ENCODE peak calls at places on chromosomes 4 and X, in four cellular contexts. S is H9, H is mesenchymal stem cell, J is H1. T is an unnamed sample.

GRCh38 chr4:92599044-92599443 is 295.3 kb downstream of the GRID2 start:
- DNase-seq in H (peak; percentile 6), J (no peak), S (no peak), T (no peak)

GRCh38 chr4:83019794-83020497 is 9.3 kb upstream of the LIN54 start:
- DNase-seq in H (no peak), J (no peak), S (no peak), T (no peak)

GRCh38 chrX:14922437-14922836 is 49.2 kb downstream of the MOSPD2 start:
- DNase-seq in J (no peak), S (no peak), H (peak; percentile 86), T (no peak)

GRCh38 chr4:6235901-6236625 is 33.6 kb upstream of the WFS1 start:
- DNase-seq in S (peak; percentile 15), J (no peak), H (no peak), T (no peak)

GRCh38 chr4:11628093-11628725 is 199.5 kb upstream of the HS3ST1 start:
- DNase-seq in J (no peak), H (peak; percentile 56), S (no peak), T (no peak)

GRCh38 chr4:56804551-56804950 is 16.9 kb downstream of the SPINK2 start:
- DNase-seq in H (peak; percentile 49), J (no peak), S (no peak), T (no peak)

GRCh38 chr4:173415092-173415491 is 16.2 kb upstream of the SCRG1 start:
- DNase-seq in S (no peak), J (no peak), H (no peak), T (no peak)

GRCh38 chrX:71653344-71653743 is 14.0 kb upstream of the LOC101059915 start:
- DNase-seq in S (no peak), J (no peak), H (no peak), T (no peak)

GRCh38 chrX:101208152-101208905 is 11.3 kb upstream of the DRP2 start:
- DNase-seq in H (no peak), J (no peak), S (no peak), T (no peak)

GRCh38 chr4:40656221-40656863 is 26.7 kb upstream of the RBM47 start:
- DNase-seq in S (no peak), H (no peak), J (no peak), T (no peak)

GRCh38 chrX:83508006-83508405 is at the start of gene POU3F4:
- DNase-seq in H (no peak), S (peak; percentile 86), J (peak; percentile 68), T (no peak)

GRCh38 chr4:109559983-109560686 is at the start of gene MCUB:
- DNase-seq in H (peak; percentile 90), S (peak; percentile 87), J (peak; percentile 84), T (peak; percentile 83)

GRCh38 chrX:47941423-47941822 is 62.4 kb downstream of the ZNF182 start:
- DNase-seq in J (no peak), H (no peak), S (no peak), T (no peak)

GRCh38 chrX:108439434-108439883 is at the start of gene COL4A5:
- DNase-seq in H (peak; percentile 91), S (peak; percentile 79), J (peak; percentile 50), T (peak; percentile 72)

GRCh38 chr4:184664445-184665210 is 15.1 kb downstream of the PRIMPOL start:
- DNase-seq in J (no peak), S (peak; percentile 55), H (no peak), T (no peak)

GRCh38 chr4:10098770-10099139 is 17.8 kb downstream of the WDR1 start:
- DNase-seq in S (no peak), J (no peak), H (peak; percentile 74), T (no peak)

GRCh38 chr4:185101354-185101890 is 41.6 kb upstream of the SLC25A4 start:
- DNase-seq in H (no peak), S (no peak), J (no peak), T (no peak)

GRCh38 chr4:29277381-29277780 is 1442.8 kb upstream of the PCDH7 start:
- DNase-seq in J (no peak), H (peak; percentile 17), S (no peak), T (no peak)

GRCh38 chr4:25913056-25913850 is 767 bp upstream of the SMIM20 start:
- DNase-seq in H (no peak), S (no peak), J (no peak), T (no peak)

GRCh38 chrX:119482497-119483480 is 14.5 kb downstream of the SLC25A5 start:
- DNase-seq in S (peak; percentile 76), J (peak; percentile 78), H (peak; percentile 81), T (no peak)

GRCh38 chr4:7660640-7661039 is 225.9 kb upstream of the PSAPL1 start:
- DNase-seq in S (no peak), J (no peak), H (no peak), T (no peak)

GRCh38 chr4:153466637-153467153 is 535 bp downstream of the TMEM131L start:
- DNase-seq in H (no peak), S (no peak), J (no peak), T (no peak)

GRCh38 chr4:74754218-74754617 is 40.1 kb downstream of the BTC start:
- DNase-seq in H (no peak), J (no peak), S (no peak), T (no peak)

GRCh38 chr4:121455285-121455684 is 74.5 kb upstream of the QRFPR start:
- DNase-seq in S (no peak), H (no peak), J (no peak), T (no peak)

GRCh38 chr4:169239236-169239905 is 31.4 kb downstream of the SH3RF1 start:
- DNase-seq in J (no peak), H (no peak), S (no peak), T (no peak)

GRCh38 chr4:84568496-84568895 is 14.4 kb upstream of the CDS1 start:
- DNase-seq in H (no peak), J (no peak), S (no peak), T (no peak)

GRCh38 chr4:185589067-185589844 is 53.9 kb upstream of the PDLIM3 start:
- DNase-seq in J (no peak), S (no peak), H (peak; percentile 83), T (no peak)

GRCh38 chr4:76028242-76028859 is 5.1 kb upstream of the CXCL10 start:
- DNase-seq in S (no peak), J (no peak), H (no peak), T (no peak)

GRCh38 chr4:63492515-63492914 is 916.7 kb downstream of the TECRL start:
- DNase-seq in S (no peak), J (no peak), H (no peak), T (no peak)

GRCh38 chrX:43505759-43506158 is 150.3 kb upstream of the MAOA start:
- DNase-seq in S (no peak), J (no peak), H (no peak), T (no peak)

GRCh38 chr4:76090241-76090691 is 15.8 kb downstream of the ART3 start:
- DNase-seq in S (no peak), H (peak; percentile 97), J (no peak), T (no peak)

GRCh38 chr4:74777531-74777930 is 16.8 kb downstream of the BTC start:
- DNase-seq in S (no peak), H (no peak), J (no peak), T (no peak)

GRCh38 chr4:40377462-40378385 is 42.6 kb downstream of the CHRNA9 start:
- DNase-seq in S (no peak), H (peak; percentile 83), J (no peak), T (no peak)

GRCh38 chrX:45240334-45240733 is 39.7 kb upstream of the DIPK2B start:
- DNase-seq in H (no peak), S (no peak), J (no peak), T (no peak)

GRCh38 chr4:174521800-174522182 is 497 bp downstream of the HPGD start:
- DNase-seq in H (no peak), J (peak; percentile 53), S (peak; percentile 35), T (peak; percentile 24)
- H3K27ac ChIP-seq in H (no peak overlapping the region), J (no peak overlapping the region), S (no peak overlapping the region), T (no peak overlapping the region)

DNA sequence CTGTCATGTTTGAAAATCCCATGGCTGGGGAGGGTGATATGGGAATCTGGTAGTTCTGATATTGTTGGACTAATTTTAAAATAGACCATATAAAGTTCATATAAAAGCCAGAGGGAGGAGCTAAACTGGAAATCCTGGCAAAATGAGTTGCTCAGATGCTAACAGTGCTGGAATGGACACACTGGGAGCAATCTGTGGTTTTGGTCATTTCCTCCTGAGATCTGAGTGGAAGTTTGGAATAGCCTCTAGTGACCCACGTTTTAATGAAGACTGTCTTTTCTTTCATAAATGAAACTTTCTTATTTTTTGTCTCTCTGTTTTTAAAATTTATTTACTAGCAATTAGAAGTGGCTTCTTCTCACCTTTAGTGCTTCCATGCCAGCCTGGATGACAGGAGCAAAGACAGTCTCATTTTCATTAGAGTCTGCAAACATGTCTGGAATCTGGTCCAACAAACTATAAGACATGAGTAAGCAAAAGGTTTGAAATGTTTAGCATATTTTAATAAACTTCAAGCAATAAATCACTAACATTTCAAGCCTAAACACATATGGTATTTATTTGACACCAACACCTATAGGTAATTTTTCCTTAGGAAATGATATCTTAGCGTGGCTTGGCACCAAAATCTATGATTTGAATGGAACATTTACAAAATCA is 66.6 kb downstream of the METTL14 start:
- DNase-seq in J (no peak), S (no peak), H (no peak), T (no peak)
- H2BK12ac ChIP-seq in J (no peak overlapping the region), S (no peak overlapping the region), H (no peak overlapping the region), T (no peak overlapping the region)

GRCh38 chr4:99202536-99202935 is 16.5 kb downstream of the ADH6 start:
- DNase-seq in H (peak; percentile 8), J (no peak), S (no peak), T (no peak)
- H2BK15ac ChIP-seq in H (no peak overlapping the region), J (no peak overlapping the region), S (no peak overlapping the region), T (no peak overlapping the region)

DNA sequence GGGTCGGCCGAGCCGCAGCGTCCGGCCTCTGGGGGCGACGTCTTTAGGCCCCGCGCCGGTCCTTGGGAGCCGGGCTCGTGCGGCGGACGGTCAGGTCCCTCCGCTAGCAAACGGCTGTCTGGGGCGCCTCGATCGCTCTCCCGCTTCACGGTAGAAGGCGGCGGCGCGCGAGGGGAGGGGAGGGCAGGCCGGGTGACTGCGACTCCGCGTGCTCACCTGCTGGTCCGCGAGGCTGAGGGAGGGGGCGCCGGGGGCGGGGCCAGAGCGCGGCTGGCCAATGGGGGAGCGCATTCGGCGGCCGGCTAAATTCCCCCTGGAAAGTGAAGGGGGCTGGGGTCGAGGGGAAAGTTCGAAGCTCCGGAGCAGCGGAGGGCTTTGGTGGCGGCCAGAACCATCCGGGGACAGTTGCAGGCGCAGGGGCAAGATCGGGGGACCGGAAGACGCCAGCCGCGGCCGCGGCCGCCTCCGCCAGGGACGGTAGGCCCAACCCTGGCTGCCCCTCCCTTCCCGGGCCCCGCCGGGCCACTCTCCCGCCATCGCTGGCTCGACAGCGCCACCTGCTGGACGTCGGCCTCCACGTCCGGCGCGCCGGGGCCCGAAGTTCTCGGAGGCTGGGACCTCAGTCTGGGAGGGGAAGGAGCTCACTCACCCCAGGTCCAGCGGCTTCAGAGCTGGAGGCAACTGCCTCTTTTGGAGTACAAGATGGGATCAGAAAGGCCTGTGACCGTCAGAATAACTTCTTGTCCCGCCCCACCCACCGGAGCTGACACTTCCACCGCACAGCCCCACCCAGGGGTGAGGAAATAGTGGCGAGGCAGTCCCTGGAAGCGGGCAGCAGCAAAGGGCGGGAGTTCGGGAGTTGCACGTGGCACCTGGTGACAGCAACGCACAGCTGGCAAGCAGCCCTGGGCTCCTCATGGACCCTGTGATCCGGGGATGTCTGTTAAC is 49.9 kb downstream of the ELF4 start:
- DNase-seq in J (peak; percentile 95), H (peak; percentile 65), S (peak; percentile 77), T (peak; percentile 75)
- H3K27ac ChIP-seq in J (no peak overlapping the region), H (no peak overlapping the region), S (no peak overlapping the region), T (peak overlapping the region; percentile 59)

GRCh38 chr4:107453987-107454386 is 266.0 kb downstream of the PAPSS1 start:
- DNase-seq in H (no peak), S (no peak), J (no peak), T (no peak)
- H2BK12ac ChIP-seq in H (no peak overlapping the region), S (no peak overlapping the region), J (no peak overlapping the region), T (no peak overlapping the region)

T was measured in neuronal stem cell.